ENCODE peak calls at places on chromosome 17, in six cellular contexts. E is body of pancreas, P is cardiac fibroblast, W is lower leg skin, Q is BE2C, O is OCI-LY7. B is an unnamed sample.
A peak's percentile ranks its signal among the peaks of the same experiment; 100 is the strongest.

GRCh38 chr17:38809828-38810227 is 10.5 kb upstream of the PIP4K2B start:
- DNase-seq in E (no peak), P (no peak), W (no peak), Q (no peak), O (no peak), B (no peak)

GRCh38 chr17:58991718-58992331 is 114.9 kb downstream of the TRIM37 start:
- DNase-seq in E (no peak), P (peak; percentile 69), W (no peak), Q (no peak), O (no peak), B (no peak)

GRCh38 chr17:32349503-32349853 is 479 bp upstream of the ZNF207 start:
- DNase-seq in E (no peak), P (peak; percentile 42), W (no peak), Q (no peak), O (no peak), B (peak; percentile 42)

GRCh38 chr17:27928546-27928945 is 35.4 kb upstream of the LYRM9 start:
- DNase-seq in E (no peak), P (no peak), W (no peak), Q (no peak), O (no peak), B (no peak)

GRCh38 chr17:67326440-67326839 is 39.9 kb downstream of the PSMD12 start:
- DNase-seq in E (no peak), P (no peak), W (peak; percentile 48), Q (no peak), O (no peak), B (no peak)

GRCh38 chr17:63780507-63780906 is 6.5 kb downstream of the DDX42 start:
- DNase-seq in E (peak; percentile 65), P (peak; percentile 27), W (no peak), Q (no peak), O (no peak), B (no peak)

GRCh38 chr17:20281860-20282259 is 185.5 kb downstream of the LGALS9B start:
- DNase-seq in E (no peak), P (no peak), W (no peak), Q (no peak), O (no peak), B (peak; percentile 11)

GRCh38 chr17:36105718-36106117 is 2.1 kb downstream of the CCL4 start:
- DNase-seq in E (no peak), P (no peak), W (no peak), Q (no peak), O (no peak), B (no peak)

GRCh38 chr17:75344664-75345063 is 55.4 kb upstream of the SLC25A19 start:
- DNase-seq in E (no peak), P (no peak), W (no peak), Q (no peak), O (peak; percentile 84), B (no peak)

GRCh38 chr17:28258347-28258887 is 60.6 kb upstream of the TMEM97 start:
- DNase-seq in E (peak; percentile 79), P (no peak), W (peak; percentile 82), Q (no peak), O (no peak), B (no peak)

GRCh38 chr17:30788918-30789317 is 35.6 kb downstream of the CRLF3 start:
- DNase-seq in E (no peak), P (no peak), W (no peak), Q (no peak), O (no peak), B (no peak)

GRCh38 chr17:82041139-82041814 is 3.8 kb upstream of the DCXR start:
- DNase-seq in E (no peak), P (peak; percentile 34), W (no peak), Q (no peak), O (no peak), B (no peak)

GRCh38 chr17:34816806-34817205 is 144.5 kb downstream of the CCT6B start:
- DNase-seq in E (no peak), P (no peak), W (no peak), Q (no peak), O (no peak), B (no peak)

GRCh38 chr17:28983286-28984240 is 22.3 kb downstream of the SEZ6 start:
- DNase-seq in E (no peak), P (peak; percentile 9), W (no peak), Q (no peak), O (no peak), B (no peak)

GRCh38 chr17:72184805-72185204 is 64.0 kb downstream of the SOX9 start:
- DNase-seq in E (no peak), P (peak; percentile 14), W (no peak), Q (no peak), O (no peak), B (no peak)
- H3K4me3 ChIP-seq in E (no peak overlapping the region), P (no peak overlapping the region), W (no peak overlapping the region), Q (no peak overlapping the region), O (no peak overlapping the region), B (no peak overlapping the region)

DNA sequence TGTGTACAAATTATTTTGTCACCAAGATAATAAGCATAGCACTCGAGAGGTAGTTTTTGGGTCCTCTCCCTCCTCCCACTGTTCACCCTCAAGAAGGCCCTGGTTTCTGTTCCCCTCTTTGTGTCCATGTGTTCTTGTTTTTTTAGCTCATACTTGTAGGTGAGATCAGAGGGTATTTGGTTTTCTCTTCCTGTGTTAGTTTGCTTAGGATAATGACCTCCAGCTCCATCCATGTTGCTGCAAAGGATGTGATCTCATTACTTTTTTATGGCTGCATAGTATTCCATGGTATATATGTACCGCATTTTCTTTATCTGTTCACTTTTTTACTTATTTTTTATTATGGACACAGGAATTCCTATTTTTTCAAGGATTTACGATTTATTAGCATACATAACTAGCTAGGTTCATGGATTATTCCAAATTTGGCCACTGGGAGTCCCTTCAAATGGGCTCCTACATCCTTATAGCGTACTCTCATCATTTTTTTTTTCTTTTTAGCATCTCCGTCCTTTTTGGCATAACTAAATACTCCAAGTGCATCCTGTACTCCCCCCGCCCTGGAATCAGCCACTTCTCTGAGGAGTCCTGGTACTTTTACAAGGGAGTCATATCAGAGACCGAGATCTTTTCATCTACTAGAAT is 7.3 kb downstream of the TADA2A start:
- DNase-seq in E (no peak), P (peak; percentile 25), W (no peak), Q (no peak), O (no peak), B (no peak)
- TF ChIP-seq CTCF in E (no peak), P (peak; percentile 39), W (no peak), Q (peak; percentile 33), O (peak; percentile 53), B (no peak)

DNA sequence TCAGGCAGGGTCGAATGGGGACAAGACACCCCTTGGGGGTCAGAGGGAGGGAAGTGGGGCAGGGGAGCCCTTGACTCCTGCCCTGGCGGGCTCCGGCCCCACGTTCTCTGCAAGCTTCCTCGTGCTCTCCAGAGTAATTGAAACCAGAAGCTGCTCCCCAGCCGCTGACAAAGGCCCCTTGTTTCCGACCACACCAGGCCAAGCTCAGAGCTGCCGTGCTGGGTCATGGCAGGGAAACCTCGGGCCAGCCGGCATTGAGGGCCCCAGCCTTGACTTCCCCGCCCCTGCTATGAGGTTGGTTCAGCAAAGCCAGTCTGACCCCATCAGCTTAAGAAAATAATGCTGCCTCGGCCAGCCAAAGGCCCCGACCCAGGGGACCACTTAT is 43.3 kb downstream of the TIMM22 start:
- DNase-seq in E (no peak), P (no peak), W (no peak), Q (no peak), O (no peak), B (peak; percentile 47)
- H3K4me3 ChIP-seq in E (no peak overlapping the region), P (no peak overlapping the region), W (no peak overlapping the region), Q (no peak overlapping the region), O (no peak overlapping the region), B (no peak overlapping the region)

GRCh38 chr17:44171931-44172455 is 1.5 kb downstream of the ASB16 start:
- DNase-seq in E (no peak), P (no peak), W (no peak), Q (no peak), O (no peak), B (no peak)

GRCh38 chr17:44170135-44170498 is 387 bp upstream of the ASB16 start:
- DNase-seq in E (no peak), P (no peak), W (no peak), Q (no peak), O (no peak), B (no peak)

GRCh38 chr17:44174427-44174826 is 3.9 kb downstream of the ASB16 start:
- DNase-seq in E (no peak), P (no peak), W (no peak), Q (no peak), O (no peak), B (no peak)

GRCh38 chr17:44167181-44167861 is 3.2 kb upstream of the ASB16 start:
- DNase-seq in E (no peak), P (no peak), W (no peak), Q (no peak), O (no peak), B (no peak)

DNA sequence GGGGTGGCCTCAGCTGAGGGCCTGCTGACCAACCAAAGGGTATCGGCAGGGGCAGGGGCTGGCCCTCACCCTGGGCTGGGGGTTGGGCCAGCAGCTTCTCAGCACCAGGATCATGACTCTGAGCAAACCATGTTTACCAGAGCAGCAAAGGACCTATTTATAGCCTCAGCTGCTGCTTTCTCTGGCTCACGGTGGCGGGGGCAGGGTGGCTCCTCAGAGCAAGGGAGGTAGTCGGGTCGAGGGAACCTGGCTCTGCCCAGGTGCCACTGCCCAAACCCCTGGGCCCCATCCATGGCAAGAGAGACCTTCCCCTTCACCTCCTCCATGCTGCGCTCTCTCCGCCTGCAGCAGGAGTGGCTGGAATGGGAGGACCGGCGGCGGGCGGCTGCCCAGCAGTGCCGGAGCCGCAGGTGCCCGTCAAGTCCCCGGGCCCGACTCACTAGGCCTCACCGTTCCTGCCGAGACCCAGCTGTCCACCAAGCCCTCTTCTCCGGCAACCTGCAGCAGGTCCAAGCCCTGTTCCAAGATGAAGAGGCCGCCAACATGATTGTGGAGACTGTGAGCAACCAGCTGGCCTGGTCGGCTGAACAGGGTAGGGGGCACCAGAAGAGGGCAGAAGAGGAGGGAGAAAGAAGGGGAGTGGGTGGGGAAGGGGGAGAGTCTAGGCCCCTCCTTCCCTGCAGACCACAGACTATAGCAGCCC is at the start of gene ASB16:
- DNase-seq in E (peak; percentile 81), P (peak; percentile 23), W (no peak), Q (peak; percentile 37), O (no peak), B (no peak)
- TF ChIP-seq CTCF in E (no peak), P (no peak), W (no peak), Q (no peak), O (no peak), B (no peak)

DNA sequence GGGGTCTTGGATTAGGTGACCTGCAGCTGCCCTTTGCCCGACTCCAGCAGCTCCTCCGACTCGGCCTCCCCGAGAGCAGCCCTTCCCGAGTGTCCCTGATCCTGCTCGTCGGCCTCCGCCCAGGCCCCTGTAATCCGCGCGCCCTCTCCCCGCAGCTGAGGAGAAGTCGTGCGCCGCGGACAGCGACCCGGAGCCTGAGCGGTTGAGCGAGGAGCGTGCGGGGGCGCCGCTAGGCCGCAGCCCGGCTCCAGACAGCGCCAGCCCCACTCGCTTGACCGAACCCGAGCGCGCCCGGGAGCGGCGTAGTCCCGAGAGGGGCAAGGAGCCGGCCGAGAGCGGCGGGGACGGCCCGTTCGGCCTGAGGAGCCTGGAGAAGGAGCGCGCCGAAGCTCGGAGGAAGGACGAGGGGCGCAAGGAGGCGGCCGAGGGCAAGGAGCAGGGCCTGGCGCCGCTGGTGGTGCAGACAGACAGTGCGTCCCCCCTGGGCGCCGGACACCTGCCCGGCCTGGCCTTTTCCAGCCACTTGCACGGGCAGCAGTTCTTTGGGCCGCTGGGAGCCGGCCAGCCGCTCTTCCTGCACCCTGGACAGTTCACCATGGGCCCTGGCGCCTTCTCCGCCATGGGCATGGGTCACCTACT is 5.5 kb downstream of the TBX2 start:
- DNase-seq in E (peak; percentile 11), P (peak; percentile 41), W (no peak), Q (peak; percentile 11), O (no peak), B (peak; percentile 45)
- H3K4me3 ChIP-seq in E (no peak overlapping the region), P (no peak overlapping the region), W (no peak overlapping the region), Q (no peak overlapping the region), O (no peak overlapping the region), B (no peak overlapping the region)

GRCh38 chr17:44636562-44636961 is 19.7 kb upstream of the MEIOC start:
- DNase-seq in E (no peak), P (peak; percentile 70), W (no peak), Q (no peak), O (peak; percentile 45), B (no peak)
- TF ChIP-seq CTCF in E (peak; percentile 8), P (peak; percentile 24), W (no peak), Q (peak; percentile 20), O (peak; percentile 69), B (no peak)

B was measured in mucosa of descending colon.